ENCODE peak calls at places on chromosomes 6 and 20, in four cellular contexts. U, V, R and M are unnamed samples.
A peak's percentile ranks its signal among the peaks of the same experiment; 100 is the strongest.

GRCh38 chr6:75856902-75857301 is 107.9 kb downstream of the MYO6 start:
- DNase-seq in U (no peak), V (no peak), R (no peak), M (no peak)

GRCh38 chr6:14440215-14440890 is 322.8 kb downstream of the CD83 start:
- DNase-seq in U (no peak), V (no peak), R (peak; percentile 62), M (no peak)

GRCh38 chr6:26159417-26160273 is 72.4 kb downstream of the HFE start:
- DNase-seq in U (peak; percentile 63), V (no peak), R (peak; percentile 59), M (no peak)

GRCh38 chr20:17943343-17943742 is 25.3 kb downstream of the SNX5 start:
- DNase-seq in U (no peak), V (no peak), R (no peak), M (no peak)

GRCh38 chr20:62898093-62898964 is 28.0 kb downstream of the DIDO1 start:
- DNase-seq in U (no peak), V (no peak), R (peak; percentile 14), M (no peak)

GRCh38 chr6:90399970-90400369 is 103.3 kb upstream of the BACH2 start:
- DNase-seq in U (no peak), V (no peak), R (no peak), M (no peak)

GRCh38 chr20:44616604-44616964 is 34.2 kb downstream of the PKIG start:
- DNase-seq in U (no peak), V (no peak), R (no peak), M (no peak)

GRCh38 chr20:40938020-40938419 is 90.6 kb upstream of the TOP1 start:
- DNase-seq in U (no peak), V (no peak), R (no peak), M (no peak)

GRCh38 chr20:16955971-16956370 is 207.8 kb downstream of the OTOR start:
- DNase-seq in U (no peak), V (no peak), R (no peak), M (no peak)

GRCh38 chr6:26251354-26252081 is 113.5 kb upstream of the BTN3A2 start:
- DNase-seq in U (peak; percentile 94), V (no peak), R (peak; percentile 52), M (peak; percentile 77)

GRCh38 chr6:136317023-136317649 is 27.5 kb upstream of the BCLAF1 start:
- DNase-seq in U (peak; percentile 57), V (peak; percentile 60), R (peak; percentile 77), M (peak; percentile 28)

GRCh38 chr20:39108746-39109145 is 146.6 kb downstream of the DHX35 start:
- DNase-seq in U (peak; percentile 17), V (peak; percentile 42), R (peak; percentile 76), M (no peak)

GRCh38 chr6:37812835-37813234 is 6.7 kb upstream of the ZFAND3 start:
- DNase-seq in U (no peak), V (no peak), R (no peak), M (no peak)

GRCh38 chr6:145206247-145206907 is 528.9 kb downstream of the EPM2A start:
- DNase-seq in U (no peak), V (no peak), R (peak; percentile 80), M (no peak)

GRCh38 chr6:34973547-34974248 is 84.6 kb downstream of the ANKS1A start:
- DNase-seq in U (no peak), V (no peak), R (no peak), M (no peak)

GRCh38 chr20:12883507-12883885 is 125.3 kb upstream of the SPTLC3 start:
- DNase-seq in U (no peak), V (no peak), R (no peak), M (no peak)

GRCh38 chr6:125944434-125944816 is 12.1 kb upstream of the HINT3 start:
- DNase-seq in U (peak; percentile 69), V (peak; percentile 36), R (peak; percentile 61), M (no peak)

GRCh38 chr6:39322306-39322850 is at the start of gene KCNK16:
- DNase-seq in U (no peak), V (no peak), R (no peak), M (no peak)

GRCh38 chr6:4671587-4672115 is 104.6 kb upstream of the CDYL start:
- DNase-seq in U (no peak), V (no peak), R (no peak), M (no peak)
- H3K27ac ChIP-seq in U (no peak overlapping the region), V (no peak overlapping the region), R (no peak overlapping the region), M (no peak overlapping the region)

DNA sequence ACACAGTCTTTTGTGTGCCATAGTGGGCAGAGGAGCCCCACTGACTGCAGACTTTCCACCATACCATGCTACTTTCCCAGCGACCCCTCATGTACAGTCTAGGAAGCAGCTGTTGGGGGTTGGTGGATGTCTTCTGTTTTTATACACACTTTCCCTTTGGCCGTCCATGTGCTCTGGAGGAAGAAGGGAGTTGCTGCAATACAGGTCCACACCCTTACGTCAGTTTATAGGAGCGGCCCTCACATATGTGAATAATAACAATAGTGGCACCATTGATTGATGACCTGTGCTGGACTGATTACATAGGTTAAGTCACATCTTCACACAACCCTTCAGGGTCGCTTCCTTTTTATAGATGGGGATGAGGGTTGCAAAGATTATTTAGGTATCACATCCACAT is 17.5 kb upstream of the CCN2 start:
- DNase-seq in U (no peak), V (no peak), R (no peak), M (no peak)
- H3K27me3 ChIP-seq in U (no peaks in the 10 kb centered on the region), V (no peaks in the 10 kb centered on the region), R (no peaks in the 10 kb centered on the region), M (no peaks in the 10 kb centered on the region)

GRCh38 chr6:52547647-52548352 is 29.1 kb downstream of the TRAM2 start:
- DNase-seq in U (no peak), V (no peak), R (no peak), M (peak; percentile 87)
- H3K27ac ChIP-seq in U (no peak overlapping the region), V (no peak overlapping the region), R (peak overlapping the region; percentile 87), M (peak overlapping the region; percentile 11)

GRCh38 chr6:168229368-168229752 is 90.2 kb downstream of the DACT2 start:
- DNase-seq in U (no peak), V (no peak), R (no peak), M (no peak)
- H3K27me3 ChIP-seq in U (no peaks in the 10 kb centered on the region), V (peaks cover 86% of the 10 kb centered on the region), R (peaks cover 30% of the 10 kb centered on the region), M (peaks cover 10% of the 10 kb centered on the region)

GRCh38 chr20:1927217-1927616 is 32.0 kb downstream of the SIRPA start:
- DNase-seq in U (no peak), V (no peak), R (no peak), M (no peak)
- H3K27ac ChIP-seq in U (no peak overlapping the region), V (no peak overlapping the region), R (no peak overlapping the region), M (no peak overlapping the region)

GRCh38 chr6:33723576-33724085 is 12.1 kb upstream of the UQCC2 start:
- DNase-seq in U (no peak), V (no peak), R (no peak), M (no peak)
- H3K27me3 ChIP-seq in U (peaks cover 3% of the 10 kb centered on the region), V (no peaks in the 10 kb centered on the region), R (peaks cover 24% of the 10 kb centered on the region), M (no peaks in the 10 kb centered on the region)

GRCh38 chr6:62265906-62266305 is 20.1 kb downstream of the KHDRBS2 start:
- DNase-seq in U (no peak), V (no peak), R (no peak), M (no peak)
- H3K27ac ChIP-seq in U (no peak overlapping the region), V (no peak overlapping the region), R (no peak overlapping the region), M (no peak overlapping the region)

DNA sequence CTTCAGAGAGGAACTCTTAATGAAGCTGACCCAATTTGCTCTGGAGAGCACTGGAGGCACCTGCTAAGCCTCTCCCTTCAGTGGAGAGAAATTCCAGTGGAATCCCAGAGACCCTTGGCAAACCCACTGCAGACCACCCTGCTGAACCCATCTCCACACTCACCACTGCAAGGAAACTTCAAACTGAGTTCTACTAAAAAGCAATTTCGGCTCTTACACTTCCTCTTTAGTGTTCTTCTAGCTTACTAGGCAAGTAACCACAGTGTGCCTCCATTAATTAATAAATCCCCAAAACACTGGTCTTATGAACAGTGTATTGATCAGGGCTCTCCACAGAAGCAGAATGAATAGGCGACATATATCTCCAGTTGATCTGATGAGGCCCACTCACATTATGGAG is 43.0 kb upstream of the HLA-E start:
- DNase-seq in U (no peak), V (no peak), R (no peak), M (no peak)
- H3K27me3 ChIP-seq in U (peaks cover 16% of the 10 kb centered on the region), V (peaks cover 96% of the 10 kb centered on the region), R (peaks cover 85% of the 10 kb centered on the region), M (peaks cover 80% of the 10 kb centered on the region)